ENCODE peak calls at places on chromosomes 11 and 22, in four cellular contexts. H is ovary, Z is lower lobe of right lung, N is cardiac muscle cell. W is an unnamed sample. For H3K36me3 and H3K4me1, the result is how much of the 10 kb centered on the place peaks cover.

GRCh38 chr11:106391771-106392412 is 314.4 kb downstream of the AASDHPPT start:
- DNase-seq in Z (no peak), N (no peak), H (no peak), W (no peak)

GRCh38 chr11:134519390-134519750 is 107.3 kb upstream of the B3GAT1 start:
- DNase-seq in Z (no peak), N (no peak), H (no peak), W (peak)

GRCh38 chr11:116387623-116388022 is 385.2 kb downstream of the BUD13 start:
- DNase-seq in N (no peak), H (no peak), Z (no peak), W (no peak)

GRCh38 chr11:67054851-67055523 is 1.7 kb upstream of the RHOD start:
- DNase-seq in H (peak), Z (peak), N (peak), W (peak)

GRCh38 chr11:59801981-59802638 is 8.5 kb downstream of the MRPL16 start:
- DNase-seq in N (no peak), H (no peak), Z (no peak), W (no peak)

GRCh38 chr22:23530106-23530505 is 50.0 kb downstream of the IGLL1 start:
- DNase-seq in N (no peak), Z (peak), H (peak), W (no peak)

GRCh38 chr11:112025682-112026081 is 474 bp downstream of the DLAT start:
- DNase-seq in N (peak), H (no peak), Z (no peak), W (no peak)

GRCh38 chr11:69382131-69383128 is 88.5 kb downstream of the MYEOV start:
- DNase-seq in Z (peak), H (peak), N (no peak), W (peak)

GRCh38 chr11:100687032-100687629 is at the start of gene ARHGAP42:
- DNase-seq in Z (peak), N (peak), H (peak), W (peak)

GRCh38 chr11:45933846-45934579 is 11.6 kb downstream of the LARGE2 start:
- DNase-seq in H (no peak), N (no peak), Z (no peak), W (no peak)

GRCh38 chr22:37892566-37893338 is 13.3 kb upstream of the MICALL1 start:
- DNase-seq in Z (peak), H (peak), N (no peak), W (no peak)

GRCh38 chr22:19496324-19496630 is 16.6 kb downstream of the CDC45 start:
- DNase-seq in N (no peak), Z (no peak), H (no peak), W (no peak)
- H3K36me3 ChIP-seq in N (under half), Z (under half), H (under half), W (under half)

GRCh38 chr22:39150848-39151215 is 1.6 kb downstream of the CBX7 start:
- DNase-seq in H (no peak), Z (no peak), N (no peak), W (no peak)

GRCh38 chr22:39152024-39152510 is 413 bp downstream of the CBX7 start:
- DNase-seq in H (no peak), Z (no peak), N (no peak), W (no peak)

GRCh38 chr22:39149915-39150847 is 2.3 kb downstream of the CBX7 start:
- DNase-seq in H (peak), N (no peak), Z (no peak), W (peak)

GRCh38 chr22:39152511-39153219 is at the start of gene CBX7:
- DNase-seq in Z (peak), H (peak), N (peak), W (peak)

GRCh38 chr22:39151329-39151975 is 1.0 kb downstream of the CBX7 start:
- DNase-seq in Z (no peak), N (no peak), H (peak), W (peak)
- H3K4me1 ChIP-seq in Z (half or more), N (under half), H (under half), W (half or more)

GRCh38 chr11:65788801-65789200 is 1.9 kb downstream of the OVOL1 start:
- DNase-seq in Z (no peak), N (no peak), H (no peak), W (no peak)

GRCh38 chr11:65786008-65786785 is 666 bp upstream of the OVOL1 start:
- DNase-seq in Z (peak), N (no peak), H (no peak), W (peak)

GRCh38 chr11:65787649-65788622 is 1.1 kb downstream of the OVOL1 start:
- DNase-seq in N (peak), Z (no peak), H (no peak), W (no peak)

GRCh38 chr11:65785329-65786007 is 1.4 kb upstream of the OVOL1 start:
- DNase-seq in H (no peak), Z (peak), N (no peak), W (no peak)

DNA sequence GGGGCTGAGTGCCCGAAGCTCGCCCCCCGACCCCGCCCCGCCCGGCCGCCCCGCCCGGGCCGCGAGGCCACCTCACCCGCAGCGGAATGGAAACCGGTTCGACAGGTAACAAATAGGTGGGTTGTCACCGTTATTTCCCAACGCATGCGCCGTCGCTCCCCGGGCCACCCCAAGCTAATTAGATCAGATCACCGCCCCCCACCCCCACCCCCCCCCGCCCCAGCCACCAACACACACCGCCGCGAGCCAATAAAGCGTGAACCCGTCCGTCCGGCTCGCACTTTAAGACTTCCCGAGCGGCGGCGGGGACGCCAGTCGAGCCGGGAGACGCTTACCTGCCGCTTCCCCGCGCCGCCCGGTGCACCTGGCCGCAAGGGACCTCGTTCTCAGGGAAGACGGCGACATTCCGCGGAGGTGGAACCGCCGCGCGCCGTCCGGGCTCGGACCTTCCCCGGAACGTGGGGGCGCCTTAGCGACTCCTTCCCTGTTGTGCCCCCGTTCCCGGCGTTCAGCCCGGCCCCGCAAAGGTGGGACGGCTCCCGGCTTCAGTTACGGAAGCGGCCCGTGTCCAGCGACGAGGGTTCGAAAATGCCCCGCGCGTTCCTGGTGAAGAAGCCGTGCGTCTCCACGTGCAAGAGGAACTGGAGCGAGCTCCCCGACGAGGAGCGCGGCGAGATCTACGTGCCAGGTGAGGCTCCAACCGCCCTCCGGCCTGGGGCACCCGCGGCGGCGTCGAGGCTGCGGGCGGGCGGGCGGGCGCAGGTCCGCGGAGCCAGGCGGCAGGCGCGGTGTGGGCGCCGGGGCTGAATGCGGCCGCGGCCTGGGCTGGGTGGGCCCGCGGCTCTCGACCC is at the start of gene OVOL1:
- DNase-seq in H (no peak), N (no peak), Z (peak), W (no peak)
- H3K4me3 ChIP-seq in H (peak), N (peak), Z (peak), W (peak)

GRCh38 chr11:95104916-95105315 is 15.3 kb downstream of the ENDOD1 start:
- DNase-seq in N (no peak), H (no peak), Z (no peak), W (no peak)
- H3K36me3 ChIP-seq in N (under half), H (under half), Z (under half), W (under half)

DNA sequence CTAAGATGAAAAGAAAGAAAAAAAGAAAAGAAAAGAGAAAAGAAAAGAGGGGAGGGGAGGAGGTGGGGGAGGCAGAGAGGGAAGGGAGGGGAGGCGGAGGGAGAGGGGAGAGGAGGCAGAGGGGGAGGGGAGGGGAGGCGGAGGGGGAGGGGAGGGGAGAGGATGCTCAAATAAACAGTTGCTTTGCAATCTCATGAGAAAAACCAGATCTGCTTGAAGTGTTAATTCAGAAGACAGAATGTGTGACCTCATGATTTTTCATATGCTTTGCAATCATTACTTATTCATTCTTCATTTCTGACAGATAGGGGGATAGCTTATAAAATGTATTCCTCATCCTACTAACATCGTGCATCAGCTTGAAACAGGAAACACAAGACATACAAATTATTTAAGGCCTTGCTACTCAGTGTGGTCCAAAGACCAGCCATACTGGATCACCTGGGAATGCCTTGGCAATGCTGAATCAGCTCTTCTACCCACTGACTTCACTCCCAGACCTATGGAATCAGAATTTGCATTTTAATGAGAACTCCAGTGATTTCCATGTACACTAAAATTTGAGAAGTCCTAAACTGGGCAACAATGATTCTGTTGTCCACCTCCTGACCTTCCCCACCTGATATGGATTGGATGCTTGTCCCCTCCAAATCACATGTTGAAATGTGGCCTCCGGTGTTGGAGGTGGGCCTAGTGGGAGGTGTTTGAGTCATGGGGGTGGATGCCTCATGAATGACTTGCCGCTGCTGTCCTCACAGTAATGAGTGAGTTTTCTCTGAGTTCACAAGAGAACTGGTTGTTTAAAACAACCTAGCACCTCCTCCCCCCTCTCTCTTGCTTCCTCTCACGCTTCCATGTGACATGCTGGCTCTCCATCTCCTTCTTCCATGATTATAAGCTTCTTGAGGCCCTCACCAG is 69.3 kb downstream of the CCDC34 start:
- DNase-seq in Z (no peak), N (no peak), H (no peak), W (no peak)
- H3K4me1 ChIP-seq in Z (under half), N (under half), H (under half), W (under half)

W was measured in psoas muscle.